ENCODE peak calls at places on chromosomes 4 and X, in five cellular contexts. N, Q, J, X and B are unnamed samples.

GRCh38 chrX:119105826-119106225 is 21.8 kb downstream of the KIAA1210 start:
- DNase-seq in N (peak; percentile 19), Q (no peak), J (no peak), X (no peak), B (no peak)

GRCh38 chrX:72021975-72022374 is 109.7 kb downstream of the RTL5 start:
- DNase-seq in N (no peak), Q (peak; percentile 39), J (peak; percentile 31), X (no peak), B (no peak)

GRCh38 chr4:47483722-47484121 is 1.4 kb upstream of the ATP10D start:
- DNase-seq in N (no peak), Q (no peak), J (no peak), X (no peak), B (no peak)

GRCh38 chr4:140266958-140267568 is 106.4 kb upstream of the SCOC start:
- DNase-seq in N (peak; percentile 92), Q (no peak), J (no peak), X (no peak), B (no peak)

GRCh38 chrX:41923925-41924693 is 755 bp upstream of the CASK start:
- DNase-seq in N (peak; percentile 26), Q (peak; percentile 68), J (no peak), X (peak; percentile 25), B (no peak)

GRCh38 chr4:20394471-20394870 is 142.8 kb downstream of the SLIT2 start:
- DNase-seq in N (no peak), Q (no peak), J (no peak), X (no peak), B (no peak)

GRCh38 chrX:103845165-103845653 is 13.2 kb upstream of the RAB9B start:
- DNase-seq in N (peak; percentile 78), Q (peak; percentile 64), J (peak; percentile 23), X (peak; percentile 49), B (peak; percentile 33)

GRCh38 chr4:106194801-106195200 is 121.2 kb downstream of the TBCK start:
- DNase-seq in N (peak; percentile 51), Q (no peak), J (no peak), X (no peak), B (no peak)

GRCh38 chr4:38449506-38450174 is 214.4 kb upstream of the KLF3 start:
- DNase-seq in N (peak; percentile 5), Q (no peak), J (no peak), X (no peak), B (no peak)
- TF ChIP-seq RCOR1 in N (no peak), Q (no peak), J (no peak), X (no peak), B (no peak)

DNA sequence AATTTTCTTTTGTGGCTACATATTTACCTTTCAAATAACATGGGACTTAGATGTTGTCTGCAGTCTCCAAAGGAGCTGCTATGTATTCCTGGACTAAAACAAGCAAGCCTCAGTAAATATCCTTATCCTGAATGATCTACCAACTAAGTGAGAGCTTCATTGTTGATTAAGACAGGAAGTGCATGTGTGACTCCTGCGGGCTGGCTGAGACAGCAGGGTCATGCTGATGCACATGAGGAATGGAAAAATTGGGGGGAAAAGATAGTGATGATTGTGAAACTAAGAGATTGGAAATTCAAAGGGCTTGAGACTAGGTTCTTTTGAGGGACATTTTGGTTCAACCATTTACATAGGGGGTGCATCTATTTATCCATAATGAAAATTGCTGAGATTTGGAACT is 61.2 kb upstream of the C1QTNF7 start:
- DNase-seq in N (no peak), Q (no peak), J (no peak), X (no peak), B (no peak)
- TF ChIP-seq RCOR1 in N (no peak), Q (no peak), J (no peak), X (no peak), B (no peak)

GRCh38 chr4:102809190-102809589 is 18.2 kb downstream of the UBE2D3 start:
- DNase-seq in N (no peak), Q (no peak), J (no peak), X (no peak), B (no peak)

GRCh38 chr4:102809691-102810090 is 17.7 kb downstream of the UBE2D3 start:
- DNase-seq in N (peak; percentile 62), Q (no peak), J (no peak), X (no peak), B (no peak)

GRCh38 chr4:102807345-102807744 is 20.0 kb downstream of the UBE2D3 start:
- DNase-seq in N (no peak), Q (no peak), J (no peak), X (no peak), B (no peak)

GRCh38 chr4:102808009-102808408 is 19.3 kb downstream of the UBE2D3 start:
- DNase-seq in N (no peak), Q (no peak), J (no peak), X (no peak), B (no peak)
- TF ChIP-seq RCOR1 in N (no peak), Q (no peak), J (no peak), X (no peak), B (no peak)

DNA sequence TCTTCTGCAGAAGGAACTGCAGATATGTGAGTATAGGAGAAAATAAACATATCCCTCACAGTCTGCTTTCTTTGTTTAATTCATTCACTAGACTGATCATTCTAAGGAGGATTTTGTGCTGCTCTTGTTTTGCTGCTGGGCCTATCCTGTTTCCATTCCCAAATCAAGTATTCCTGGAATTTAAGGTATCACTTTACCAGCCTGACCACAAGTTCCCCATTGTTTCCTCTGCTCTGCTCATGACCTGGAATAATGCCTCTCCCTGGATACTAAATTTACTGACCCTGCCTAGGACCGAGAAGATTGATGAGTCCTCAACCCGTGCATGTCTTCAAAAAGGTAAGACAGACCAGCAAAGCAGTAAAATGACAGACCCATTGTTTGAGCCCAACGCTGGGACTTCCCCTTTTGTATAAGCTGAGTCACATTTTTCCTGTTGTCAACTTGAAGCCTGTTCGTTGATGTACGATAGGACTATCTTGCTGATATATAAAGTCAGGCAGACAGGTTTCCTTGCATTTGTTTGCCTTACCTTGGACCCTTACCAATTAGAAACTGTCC is 85.5 kb upstream of the TET2 start:
- DNase-seq in N (peak; percentile 5), Q (no peak), J (no peak), X (no peak), B (peak; percentile 85)
- TF ChIP-seq RCOR1 in N (no peak), Q (no peak), J (no peak), X (no peak), B (no peak)

GRCh38 chr4:42927946-42928345 is 35.4 kb downstream of the GRXCR1 start:
- DNase-seq in N (no peak), Q (no peak), J (no peak), X (no peak), B (no peak)

GRCh38 chr4:42923431-42923830 is 30.9 kb downstream of the GRXCR1 start:
- DNase-seq in N (no peak), Q (no peak), J (no peak), X (no peak), B (no peak)

GRCh38 chr4:42925921-42926320 is 33.4 kb downstream of the GRXCR1 start:
- DNase-seq in N (no peak), Q (no peak), J (no peak), X (no peak), B (no peak)
- TF ChIP-seq RCOR1 in N (no peak), Q (no peak), J (no peak), X (no peak), B (no peak)

GRCh38 chrX:25028726-25029125 is 13.0 kb upstream of the ARX start:
- DNase-seq in N (peak; percentile 6), Q (no peak), J (no peak), X (no peak), B (no peak)
- TF ChIP-seq RCOR1 in N (no peak), Q (no peak), J (no peak), X (no peak), B (no peak)

DNA sequence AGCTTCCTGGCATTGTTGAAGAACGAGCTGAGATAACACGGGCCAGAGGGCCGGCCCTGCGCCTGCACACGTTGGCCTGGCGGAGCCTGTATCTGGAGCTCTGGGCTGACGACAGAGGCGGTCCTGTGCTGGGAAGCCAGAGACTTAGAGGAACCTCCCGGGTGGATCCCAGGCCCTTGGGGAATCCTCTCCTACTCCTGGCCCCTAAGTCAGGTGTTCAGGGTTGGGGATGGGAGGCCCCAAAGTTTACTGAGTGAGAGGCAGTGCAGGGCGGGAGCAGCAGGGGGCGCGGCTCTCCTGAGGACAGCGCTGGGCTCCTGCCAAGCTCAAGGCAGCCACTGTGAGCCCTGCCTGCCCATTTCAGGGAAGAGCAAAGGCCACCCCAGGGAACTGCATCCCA is 2.5 kb upstream of the HTRA3 start:
- DNase-seq in N (peak; percentile 33), Q (peak; percentile 69), J (peak; percentile 81), X (peak; percentile 73), B (no peak)
- TF ChIP-seq RCOR1 in N (no peak), Q (no peak), J (no peak), X (no peak), B (no peak)